ENCODE peak calls at places on chromosomes 6 and 20, in nine cellular contexts. L, V, X, J, H, K, C, T and G are unnamed samples.

GRCh38 chr6:113684382-113684901 is 172.7 kb upstream of the MARCKS start:
- DNase-seq in K (no peak), T (no peak), X (no peak), L (no peak), C (no peak), J (no peak), H (no peak), V (no peak), G (no peak)

GRCh38 chr6:142942805-142943227 is 2.2 kb downstream of the HIVEP2 start:
- DNase-seq in T (no peak), H (no peak), V (no peak), L (no peak), K (no peak), X (peak), J (peak), C (peak), G (no peak)

GRCh38 chr20:34472246-34472925 is 43.8 kb upstream of the DYNLRB1 start:
- DNase-seq in T (no peak), K (no peak), H (no peak), J (no peak), C (peak), X (peak), V (no peak), L (no peak), G (no peak)

GRCh38 chr6:130362128-130362527 is 3.7 kb upstream of the TMEM200A start:
- DNase-seq in C (no peak), X (no peak), K (no peak), J (no peak), T (no peak), L (no peak), V (no peak), H (no peak), G (no peak)

GRCh38 chr6:2626381-2626780 is 124.3 kb downstream of the MYLK4 start:
- DNase-seq in H (no peak), J (no peak), C (no peak), L (no peak), V (no peak), K (no peak), X (no peak), T (no peak), G (no peak)

GRCh38 chr20:25160457-25160856 is 35.1 kb upstream of the ENTPD6 start:
- DNase-seq in L (no peak), K (no peak), J (no peak), H (no peak), T (no peak), C (peak), X (no peak), V (no peak), G (no peak)

GRCh38 chr6:137233561-137234504 is 14.6 kb upstream of the IFNGR1 start:
- DNase-seq in C (no peak), H (peak), X (peak), V (peak), K (no peak), L (no peak), T (no peak), J (no peak), G (peak)

GRCh38 chr6:14889172-14889571 is 356.7 kb upstream of the JARID2 start:
- DNase-seq in T (no peak), H (peak), X (no peak), V (no peak), K (no peak), J (no peak), C (no peak), L (no peak), G (no peak)

GRCh38 chr6:166587631-166588413 is 1.3 kb upstream of the RAMACL start:
- DNase-seq in K (no peak), X (no peak), L (no peak), C (no peak), V (no peak), J (no peak), H (no peak), T (no peak), G (peak)